ENCODE peak calls at places on chromosomes 16 and 17, in seven cellular contexts. T is SHP77; V is NAMALWA; Q is GM19239; Z is GM23338; X is stimulated activated CD4-positive, alpha-beta T cell treated with anti-CD3 and anti-CD28 coated beads, Interleukin-4, amount 100 ng/mL, for 48 hours; C is endothelial cell. H is an unnamed sample.

GRCh38 chr17:8062435-8062806 is 23.6 kb downstream of the ALOX15B start:
- DNase-seq in Q (no peak), Z (no peak), C (no peak), X (no peak), V (no peak), T (no peak), H (no peak)

GRCh38 chr17:48542114-48542955 is 2.6 kb downstream of the HOXB2 start:
- DNase-seq in V (no peak), T (no peak), C (no peak), Q (no peak), Z (peak; percentile 35), X (no peak), H (no peak)

GRCh38 chr16:17277981-17278381 is 192.8 kb downstream of the XYLT1 start:
- DNase-seq in Q (no peak), C (peak; percentile 18), X (no peak), T (no peak), V (peak; percentile 46), Z (peak; percentile 76), H (peak; percentile 37)

GRCh38 chr16:80294172-80294571 is 246.6 kb upstream of the DYNLRB2 start:
- DNase-seq in Q (no peak), C (no peak), Z (no peak), V (no peak), X (no peak), T (no peak), H (no peak)

GRCh38 chr16:1777375-1778199 is 4.7 kb upstream of the MRPS34 start:
- DNase-seq in Z (no peak), V (no peak), Q (no peak), T (no peak), X (no peak), C (no peak), H (no peak)

GRCh38 chr16:51151951-51152663 is 1.0 kb upstream of the SALL1 start:
- DNase-seq in Q (no peak), C (peak; percentile 94), X (no peak), V (no peak), Z (peak; percentile 88), T (no peak), H (peak; percentile 83)

GRCh38 chr17:13106171-13106570 is 88.3 kb upstream of the ELAC2 start:
- DNase-seq in T (no peak), Z (no peak), V (no peak), X (no peak), Q (no peak), C (no peak), H (peak; percentile 25)

GRCh38 chr16:68478526-68479249 is 30.4 kb upstream of the SMPD3 start:
- DNase-seq in X (no peak), T (no peak), V (no peak), Z (peak; percentile 35), C (no peak), Q (no peak), H (no peak)

GRCh38 chr17:38687291-38687690 is 12.5 kb upstream of the EPOP start:
- DNase-seq in Z (no peak), C (no peak), X (no peak), Q (no peak), V (no peak), T (no peak), H (no peak)

GRCh38 chr17:48961516-48962233 is 6.7 kb downstream of the GIP start:
- DNase-seq in X (no peak), C (no peak), Q (no peak), V (no peak), Z (peak; percentile 73), T (no peak), H (no peak)

GRCh38 chr16:85129846-85130706 is 17.8 kb upstream of the CIBAR2 start:
- DNase-seq in V (no peak), X (no peak), Z (no peak), Q (no peak), C (no peak), T (no peak), H (no peak)

GRCh38 chr16:56019274-56019673 is 144.1 kb upstream of the CES5A start:
- DNase-seq in Q (no peak), Z (no peak), X (no peak), C (no peak), V (no peak), T (no peak), H (no peak)

GRCh38 chr17:9071921-9072503 is 50.7 kb downstream of the NTN1 start:
- DNase-seq in V (no peak), Q (no peak), Z (no peak), T (no peak), C (no peak), X (no peak), H (no peak)

GRCh38 chr16:85056211-85056748 is 28.7 kb downstream of the KIAA0513 start:
- DNase-seq in T (no peak), C (peak; percentile 31), Z (peak; percentile 56), X (no peak), Q (no peak), V (no peak), H (no peak)

GRCh38 chr17:77600346-77600745 is 358.2 kb upstream of the TNRC6C start:
- DNase-seq in Z (no peak), X (no peak), C (no peak), V (no peak), T (no peak), Q (no peak), H (no peak)

GRCh38 chr17:31566247-31566991 is 174.9 kb downstream of the RAB11FIP4 start:
- DNase-seq in C (no peak), V (no peak), T (no peak), X (no peak), Q (no peak), Z (no peak), H (no peak)

GRCh38 chr16:49649013-49649785 is 206.7 kb downstream of the ZNF423 start:
- DNase-seq in T (no peak), X (no peak), Q (no peak), Z (no peak), V (no peak), C (no peak), H (no peak)

GRCh38 chr17:7215652-7216139 is 3.9 kb downstream of the DLG4 start:
- DNase-seq in T (peak; percentile 15), V (peak; percentile 26), C (no peak), X (no peak), Q (no peak), Z (peak; percentile 44), H (no peak)

GRCh38 chr16:8963010-8963824 is 489 bp downstream of the USP7 start:
- DNase-seq in Z (no peak), T (no peak), Q (no peak), C (peak; percentile 16), X (no peak), V (no peak), H (no peak)

H was measured in DMS153.